ENCODE peak calls at places on chromosomes 11 and 22, in five cellular contexts. S is RWPE1, E is right atrium auricular region, A is stomach, F is coronary artery. J is an unnamed sample.
A peak's percentile ranks its signal among the peaks of the same experiment; 100 is the strongest.

GRCh38 chr22:23240639-23241389 is 60.5 kb downstream of the BCR start:
- DNase-seq in S (no peak), E (no peak), A (peak; percentile 31), F (no peak), J (no peak)

GRCh38 chr11:73218830-73219215 is 742 bp downstream of the P2RY2 start:
- DNase-seq in S (no peak), E (no peak), A (no peak), F (no peak), J (no peak)

GRCh38 chr11:88338223-88338661 is 706 bp upstream of the CTSC start:
- DNase-seq in S (peak; percentile 70), E (peak; percentile 74), A (peak; percentile 41), F (no peak), J (no peak)

GRCh38 chr11:62553839-62554361 is 7.3 kb upstream of the AHNAK start:
- DNase-seq in S (peak; percentile 81), E (no peak), A (no peak), F (no peak), J (no peak)

GRCh38 chr22:19709063-19709769 is 5.1 kb upstream of the SEPTIN5 start:
- DNase-seq in S (no peak), E (no peak), A (no peak), F (no peak), J (no peak)

GRCh38 chr11:114036156-114036811 is 23.2 kb upstream of the ZBTB16 start:
- DNase-seq in S (peak; percentile 70), E (peak; percentile 87), A (peak; percentile 92), F (peak; percentile 87), J (peak; percentile 88)

GRCh38 chr22:28792491-28793383 is 7.6 kb downstream of the XBP1 start:
- DNase-seq in S (no peak), E (no peak), A (no peak), F (no peak), J (no peak)

GRCh38 chr22:42473484-42474193 is 41.4 kb upstream of the NFAM1 start:
- DNase-seq in S (peak; percentile 44), E (no peak), A (no peak), F (no peak), J (no peak)

GRCh38 chr11:93573184-93573583 is 30.0 kb upstream of the SMCO4 start:
- DNase-seq in S (no peak), E (no peak), A (no peak), F (no peak), J (no peak)

GRCh38 chr22:37054078-37054440 is 2.5 kb downstream of the KCTD17 start:
- DNase-seq in S (no peak), E (no peak), A (no peak), F (no peak), J (no peak)

GRCh38 chr11:403021-403760 is 9.2 kb downstream of the PKP3 start:
- DNase-seq in S (no peak), E (no peak), A (no peak), F (no peak), J (no peak)

GRCh38 chr11:123561046-123561781 is 93.2 kb downstream of the SCN3B start:
- DNase-seq in S (no peak), E (no peak), A (peak; percentile 49), F (no peak), J (no peak)

GRCh38 chr22:17906978-17907730 is 117.2 kb downstream of the MICAL3 start:
- DNase-seq in S (no peak), E (no peak), A (no peak), F (no peak), J (no peak)

GRCh38 chr11:15629690-15630321 is 515.1 kb downstream of the INSC start:
- DNase-seq in S (peak; percentile 7), E (no peak), A (peak; percentile 70), F (no peak), J (no peak)

GRCh38 chr11:130168105-130168504 is 8.5 kb downstream of the ST14 start:
- DNase-seq in S (no peak), E (no peak), A (no peak), F (no peak), J (no peak)

GRCh38 chr11:130163346-130164220 is 4.0 kb downstream of the ST14 start:
- DNase-seq in S (no peak), E (no peak), A (peak; percentile 80), F (peak; percentile 62), J (no peak)

GRCh38 chr11:130165601-130166456 is 6.2 kb downstream of the ST14 start:
- DNase-seq in S (no peak), E (no peak), A (no peak), F (peak; percentile 29), J (no peak)

GRCh38 chr11:130164221-130164570 is 4.6 kb downstream of the ST14 start:
- DNase-seq in S (no peak), E (no peak), A (no peak), F (no peak), J (no peak)

DNA sequence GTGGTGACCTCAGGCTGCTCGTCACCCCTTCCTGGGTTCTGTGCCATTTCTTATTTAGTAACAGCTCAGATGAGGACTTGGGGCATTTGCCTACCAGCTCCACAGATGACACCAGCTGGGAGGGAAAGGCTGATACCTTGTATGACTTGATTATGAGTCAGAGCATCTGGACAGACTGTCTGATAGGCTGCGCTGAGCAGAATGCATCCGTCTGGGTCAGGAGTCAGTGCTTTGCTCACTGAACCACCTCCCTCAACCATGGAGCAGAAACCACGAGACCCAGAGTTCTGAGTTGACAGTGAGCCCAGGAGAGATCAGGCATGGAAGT is 6.8 kb downstream of the ST14 start:
- DNase-seq in S (peak; percentile 95), E (no peak), A (peak; percentile 49), F (no peak), J (no peak)
- TF ChIP-seq CTCF in S (no peak), E (no peak), A (no peak), F (no peak), J (no peak)

GRCh38 chr11:84800755-84801346 is 826.3 kb downstream of the DLG2 start:
- DNase-seq in S (peak; percentile 9), E (no peak), A (no peak), F (no peak), J (no peak)
- TF ChIP-seq CTCF in S (peak; percentile 21), E (peak; percentile 53), A (no peak), F (no peak), J (peak; percentile 29)

GRCh38 chr11:7544021-7544420 is 30.2 kb downstream of the PPFIBP2 start:
- DNase-seq in S (no peak), E (no peak), A (no peak), F (peak; percentile 40), J (no peak)
- TF ChIP-seq CTCF in S (no peak), E (no peak), A (no peak), F (no peak), J (no peak)

GRCh38 chr22:35555941-35556547 is 15.4 kb downstream of the RASD2 start:
- DNase-seq in S (no peak), E (no peak), A (no peak), F (no peak), J (no peak)

GRCh38 chr22:35554297-35554845 is 13.7 kb downstream of the RASD2 start:
- DNase-seq in S (no peak), E (no peak), A (no peak), F (no peak), J (no peak)

GRCh38 chr22:35556666-35557065 is 16.0 kb downstream of the RASD2 start:
- DNase-seq in S (no peak), E (no peak), A (no peak), F (no peak), J (no peak)

GRCh38 chr22:35553341-35553740 is 12.7 kb downstream of the RASD2 start:
- DNase-seq in S (no peak), E (no peak), A (no peak), F (no peak), J (no peak)

DNA sequence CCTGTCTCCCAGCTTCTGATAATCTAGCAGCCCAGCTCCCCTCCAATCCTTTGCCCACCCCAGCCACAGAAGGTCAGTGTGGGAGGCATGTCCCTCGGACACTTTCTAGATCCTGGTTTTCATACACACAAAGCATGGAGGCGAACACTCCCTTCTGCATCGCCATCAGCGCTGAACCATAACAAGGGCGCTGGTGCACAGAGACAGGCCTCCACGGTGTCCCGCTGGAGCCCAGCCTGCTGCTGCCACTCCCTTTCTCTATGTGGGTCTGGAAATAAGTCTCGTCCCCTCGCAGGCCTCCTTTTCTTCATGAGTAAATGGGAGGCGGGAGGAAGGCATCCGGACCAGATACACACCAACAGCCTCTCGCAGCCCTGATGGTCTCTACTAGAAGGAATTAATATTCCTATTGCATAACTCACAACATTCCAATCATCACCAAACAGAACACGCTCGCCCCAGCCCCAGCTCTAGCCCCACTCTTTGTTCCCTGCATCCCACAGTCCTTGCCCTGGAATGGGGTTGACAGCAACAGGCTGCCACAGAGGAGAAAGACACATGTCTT is 14.8 kb downstream of the RASD2 start:
- DNase-seq in S (no peak), E (no peak), A (no peak), F (no peak), J (no peak)
- TF ChIP-seq CTCF in S (no peak), E (no peak), A (no peak), F (no peak), J (no peak)

GRCh38 chr11:131544591-131544990 is 174.2 kb downstream of the NTM start:
- DNase-seq in S (no peak), E (no peak), A (no peak), F (no peak), J (no peak)
- TF ChIP-seq CTCF in S (no peak), E (no peak), A (no peak), F (no peak), J (no peak)

GRCh38 chr22:30328466-30329049 is 1.8 kb upstream of the TBC1D10A start:
- DNase-seq in S (no peak), E (no peak), A (no peak), F (peak; percentile 70), J (no peak)

GRCh38 chr22:30325065-30325720 is 1.5 kb downstream of the TBC1D10A start:
- DNase-seq in S (peak; percentile 77), E (peak; percentile 84), A (peak; percentile 48), F (no peak), J (no peak)

GRCh38 chr22:30326704-30327362 is at the start of gene TBC1D10A:
- DNase-seq in S (peak; percentile 97), E (peak; percentile 83), A (peak; percentile 97), F (peak; percentile 91), J (peak; percentile 93)

GRCh38 chr22:30325724-30326703 is 727 bp downstream of the TBC1D10A start:
- DNase-seq in S (no peak), E (no peak), A (peak; percentile 53), F (peak; percentile 78), J (no peak)

DNA sequence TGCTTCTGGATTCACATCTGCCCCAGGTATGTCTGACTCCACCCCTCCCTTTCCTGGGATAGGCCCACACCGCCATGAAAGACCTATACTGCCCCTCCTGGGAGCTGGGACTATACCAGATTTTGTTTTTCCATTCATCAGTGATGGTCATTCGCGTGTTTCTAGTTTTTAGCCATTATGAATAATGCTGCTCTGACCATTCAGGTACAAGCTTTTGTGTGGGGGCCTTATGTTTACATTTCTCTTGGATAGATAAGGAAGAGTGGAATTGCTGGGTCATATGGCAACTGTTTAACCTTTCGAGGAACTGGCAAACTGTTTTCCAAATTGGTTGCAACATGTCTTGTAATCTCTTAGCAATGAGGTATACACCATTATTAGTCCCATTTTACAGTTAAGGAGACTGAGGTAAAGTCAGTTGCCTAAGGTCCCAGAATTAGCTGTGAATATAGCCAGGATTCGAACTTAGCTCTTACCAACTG is 1.2 kb upstream of the TBC1D10A start:
- DNase-seq in S (no peak), E (no peak), A (no peak), F (no peak), J (no peak)
- TF ChIP-seq CTCF in S (no peak), E (no peak), A (no peak), F (no peak), J (peak; percentile 4)

GRCh38 chr11:43685483-43685882 is 4.9 kb downstream of the HSD17B12 start:
- DNase-seq in S (no peak), E (no peak), A (no peak), F (no peak), J (no peak)
- TF ChIP-seq CTCF in S (no peak), E (no peak), A (no peak), F (no peak), J (no peak)

J was measured in osteocyte.